ENCODE peak calls at places on chromosomes 6 and 20, in ten cellular contexts. K is CD4-positive, CD25-positive, alpha-beta regulatory T cell; Z is AG04449; X is left ventricle myocardium inferior; M is cardiac fibroblast; I is choroid plexus epithelial cell; L is adipocyte; C is tibial nerve; T is astrocyte of the spinal cord; U is GM23338. Y is an unnamed sample.

GRCh38 chr6:24719125-24719931 is at the start of gene C6orf62:
- DNase-seq in T (no peak), Z (no peak), U (peak; percentile 43), C (no peak), M (peak; percentile 38), X (no peak), I (no peak), L (peak; percentile 71), K (peak; percentile 71), Y (no peak)

GRCh38 chr6:1842334-1842733 is 232.6 kb downstream of the FOXC1 start:
- DNase-seq in I (no peak), M (no peak), X (no peak), Z (no peak), L (no peak), K (no peak), T (no peak), C (no peak), U (no peak), Y (no peak)

GRCh38 chr6:159466934-159467333 is 226.1 kb downstream of the SOD2 start:
- DNase-seq in M (no peak), T (no peak), K (no peak), X (no peak), Z (no peak), C (no peak), I (no peak), U (no peak), L (no peak), Y (no peak)

GRCh38 chr6:129084406-129084805 is 201.5 kb downstream of the LAMA2 start:
- DNase-seq in T (no peak), K (no peak), X (no peak), Z (no peak), C (no peak), L (no peak), I (no peak), M (no peak), U (no peak), Y (no peak)

GRCh38 chr6:122609881-122610689 is at the start of gene PKIB:
- DNase-seq in X (peak; percentile 60), L (peak; percentile 77), T (peak; percentile 82), M (peak; percentile 56), I (peak; percentile 65), K (peak; percentile 53), C (peak; percentile 16), Z (no peak), U (peak; percentile 91), Y (no peak)

GRCh38 chr6:125101656-125102055 is 51.9 kb upstream of the TPD52L1 start:
- DNase-seq in U (no peak), T (no peak), M (no peak), L (peak; percentile 70), Z (no peak), K (no peak), C (no peak), I (no peak), X (no peak), Y (no peak)

GRCh38 chr6:165417298-165417865 is 108.0 kb upstream of the C6orf118 start:
- DNase-seq in I (no peak), Z (no peak), C (no peak), X (no peak), T (no peak), K (no peak), L (no peak), M (no peak), U (no peak), Y (no peak)

GRCh38 chr6:52286798-52287432 is 2.4 kb upstream of the MCM3 start:
- DNase-seq in T (peak; percentile 71), K (peak; percentile 74), I (peak; percentile 88), M (peak; percentile 85), X (peak; percentile 48), U (peak; percentile 85), L (peak; percentile 82), Z (peak; percentile 12), C (peak; percentile 85), Y (peak; percentile 75)

GRCh38 chr6:11681357-11681756 is 97.2 kb downstream of the ADTRP start:
- DNase-seq in X (no peak), Z (no peak), L (no peak), I (no peak), C (no peak), M (no peak), T (no peak), U (no peak), K (no peak), Y (no peak)

GRCh38 chr6:170144952-170145587 is 145.8 kb downstream of the DLL1 start:
- DNase-seq in K (no peak), T (no peak), U (no peak), M (no peak), X (no peak), I (no peak), Z (no peak), C (no peak), L (no peak), Y (no peak)

GRCh38 chr6:161836643-161837448 is 563.0 kb upstream of the AGPAT4 start:
- DNase-seq in K (no peak), X (no peak), L (no peak), Z (no peak), I (peak; percentile 60), U (peak; percentile 46), M (peak; percentile 1), T (peak; percentile 29), C (no peak), Y (no peak)

GRCh38 chr6:108116781-108117426 is 42.4 kb upstream of the OSTM1 start:
- DNase-seq in M (no peak), T (no peak), I (no peak), U (peak; percentile 55), Z (no peak), K (no peak), C (no peak), L (no peak), X (no peak), Y (no peak)
- H3K4me3 ChIP-seq in M (no peak overlapping the region), T (no peak overlapping the region), I (no peak overlapping the region), U (peak overlapping the region; percentile 64), Z (no peak overlapping the region), K (peak overlapping the region; percentile 63), C (peak overlapping the region; percentile 74), L (peak overlapping the region; percentile 80), X (peak overlapping the region; percentile 76), Y (no peak overlapping the region)

DNA sequence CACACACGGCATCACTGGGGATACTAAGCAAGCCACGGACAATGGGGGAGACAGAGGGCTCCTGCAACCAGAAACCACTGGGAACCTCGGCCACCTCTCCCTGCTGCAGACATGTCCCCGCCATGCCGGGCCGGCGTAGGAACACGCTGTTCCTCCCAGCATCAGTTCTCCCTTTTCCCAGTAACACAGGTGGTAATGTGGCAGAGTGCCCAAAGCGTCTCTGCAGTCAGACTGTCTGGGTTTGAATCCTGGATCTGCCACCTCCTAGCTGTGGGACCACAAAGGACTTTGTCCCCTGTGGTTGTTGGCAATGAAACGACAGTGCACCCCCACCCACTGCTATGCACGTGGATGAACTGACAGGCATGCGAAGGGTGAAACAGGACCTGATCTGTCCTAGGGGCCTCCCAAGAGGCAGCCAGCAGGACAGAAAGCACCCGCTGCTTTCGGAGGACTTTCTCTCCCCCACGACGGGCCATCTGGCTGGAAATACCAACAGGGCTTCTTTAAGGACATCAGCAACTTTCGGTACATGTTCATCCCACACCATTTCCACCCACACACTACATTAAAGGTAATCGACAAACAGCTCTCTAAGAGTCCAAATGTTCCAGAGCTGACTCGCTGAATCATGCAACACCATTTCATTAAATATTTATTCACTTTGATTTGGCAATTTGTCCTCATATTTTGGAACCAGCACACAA is 74.1 kb downstream of the SULF2 start:
- DNase-seq in M (no peak), I (no peak), K (no peak), U (no peak), T (no peak), X (no peak), Z (no peak), L (no peak), C (no peak), Y (no peak)
- H3K4me3 ChIP-seq in M (no peak overlapping the region), I (no peak overlapping the region), K (no peak overlapping the region), U (no peak overlapping the region), T (no peak overlapping the region), X (no peak overlapping the region), Z (no peak overlapping the region), L (no peak overlapping the region), C (no peak overlapping the region), Y (no peak overlapping the region)

GRCh38 chr6:158313989-158314388 is 1.7 kb downstream of the TULP4 start:
- DNase-seq in X (no peak), Z (no peak), U (peak; percentile 24), C (no peak), I (no peak), K (peak; percentile 35), L (no peak), T (no peak), M (no peak), Y (no peak)
- H3K4me3 ChIP-seq in X (no peak overlapping the region), Z (no peak overlapping the region), U (no peak overlapping the region), C (no peak overlapping the region), I (no peak overlapping the region), K (no peak overlapping the region), L (no peak overlapping the region), T (no peak overlapping the region), M (no peak overlapping the region), Y (no peak overlapping the region)

DNA sequence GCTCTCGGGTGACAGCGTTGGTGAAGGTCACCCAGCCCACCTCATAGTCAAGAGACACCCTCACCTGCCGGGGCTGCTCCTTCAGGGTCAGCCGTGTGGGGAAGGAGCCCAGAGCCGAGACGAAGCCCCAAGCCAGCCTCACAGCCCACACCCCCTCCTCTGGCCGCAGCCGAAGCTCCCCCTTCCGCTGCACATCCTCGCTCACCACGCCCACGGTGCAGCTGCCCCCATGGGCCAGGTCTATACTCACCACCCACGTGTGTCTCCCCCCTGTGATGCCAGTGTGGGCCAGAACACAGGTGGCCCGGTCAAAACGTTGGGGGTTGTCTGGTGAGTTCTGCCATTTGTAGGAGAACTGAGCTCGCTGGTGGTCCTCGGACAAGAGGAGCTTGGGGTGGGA is 7.0 kb downstream of the TRIM10 start:
- DNase-seq in I (no peak), K (no peak), M (no peak), C (no peak), L (no peak), X (no peak), U (no peak), Z (no peak), T (no peak), Y (no peak)
- H3K4me3 ChIP-seq in I (no peak overlapping the region), K (no peak overlapping the region), M (no peak overlapping the region), C (no peak overlapping the region), L (no peak overlapping the region), X (no peak overlapping the region), U (no peak overlapping the region), Z (no peak overlapping the region), T (no peak overlapping the region), Y (no peak overlapping the region)

GRCh38 chr20:18621004-18621403 is 33.1 kb downstream of the DTD1 start:
- DNase-seq in K (no peak), I (no peak), M (no peak), Z (no peak), U (no peak), T (no peak), C (no peak), X (no peak), L (no peak), Y (no peak)
- H3K4me3 ChIP-seq in K (no peak overlapping the region), I (no peak overlapping the region), M (no peak overlapping the region), Z (no peak overlapping the region), U (no peak overlapping the region), T (no peak overlapping the region), C (no peak overlapping the region), X (no peak overlapping the region), L (no peak overlapping the region), Y (no peak overlapping the region)

Y was measured in Jurkat, Clone E6-1.